ENCODE peak calls at places on chromosome 18, in nine cellular contexts. F, Z, K, W, H, B, M, S and X are unnamed samples.

GRCh38 chr18:22346342-22346967 is 71.3 kb downstream of the CTAGE1 start:
- DNase-seq in F (no peak), Z (no peak), K (peak; percentile 39), W (no peak), H (peak; percentile 89), B (peak; percentile 76), M (peak; percentile 63), S (peak; percentile 83), X (peak; percentile 71)

GRCh38 chr18:11902522-11903292 is 5.4 kb downstream of the MPPE1 start:
- DNase-seq in F (no peak), Z (no peak), K (no peak), W (no peak), H (peak; percentile 39), B (no peak), M (no peak), S (peak; percentile 56), X (no peak)

GRCh38 chr18:73901589-73901988 is 246.0 kb downstream of the FBXO15 start:
- DNase-seq in F (no peak), Z (no peak), K (no peak), W (no peak), H (no peak), B (no peak), M (no peak), S (no peak), X (no peak)

GRCh38 chr18:48803951-48804855 is 146.6 kb downstream of the SMAD7 start:
- DNase-seq in F (no peak), Z (no peak), K (no peak), W (no peak), H (no peak), B (peak; percentile 23), M (peak; percentile 15), S (no peak), X (peak; percentile 8)

GRCh38 chr18:42192251-42193248 is 237.5 kb downstream of the PIK3C3 start:
- DNase-seq in F (no peak), Z (no peak), K (no peak), W (no peak), H (peak; percentile 43), B (no peak), M (no peak), S (no peak), X (no peak)

GRCh38 chr18:13290856-13291271 is 72.3 kb downstream of the LDLRAD4 start:
- DNase-seq in F (no peak), Z (no peak), K (no peak), W (no peak), H (no peak), B (no peak), M (no peak), S (no peak), X (no peak)

GRCh38 chr18:49096021-49096420 is 145.3 kb upstream of the SMAD7 start:
- DNase-seq in F (no peak), Z (no peak), K (no peak), W (no peak), H (no peak), B (no peak), M (no peak), S (no peak), X (no peak)

GRCh38 chr18:37341016-37341415 is 224.6 kb downstream of the CELF4 start:
- DNase-seq in F (no peak), Z (no peak), K (no peak), W (no peak), H (peak; percentile 56), B (no peak), M (no peak), S (no peak), X (no peak)

GRCh38 chr18:37536646-37537045 is 29.0 kb downstream of the CELF4 start:
- DNase-seq in F (no peak), Z (no peak), K (no peak), W (no peak), H (no peak), B (no peak), M (no peak), S (no peak), X (no peak)

GRCh38 chr18:62637403-62637802 is 77.9 kb upstream of the PHLPP1 start:
- DNase-seq in F (no peak), Z (no peak), K (no peak), W (no peak), H (peak; percentile 30), B (no peak), M (no peak), S (no peak), X (no peak)

GRCh38 chr18:9817286-9817685 is 68.5 kb upstream of the TXNDC2 start:
- DNase-seq in F (no peak), Z (no peak), K (no peak), W (no peak), H (no peak), B (no peak), M (no peak), S (no peak), X (no peak)

GRCh38 chr18:58863539-58864145 is 1.0 kb upstream of the ZNF532 start:
- DNase-seq in F (peak; percentile 82), Z (no peak), K (peak; percentile 63), W (peak; percentile 66), H (peak; percentile 74), B (peak; percentile 55), M (peak; percentile 60), S (peak; percentile 30), X (peak; percentile 58)

GRCh38 chr18:48834421-48835011 is 116.2 kb downstream of the SMAD7 start:
- DNase-seq in F (peak; percentile 82), Z (peak; percentile 74), K (peak; percentile 73), W (peak; percentile 61), H (peak; percentile 98), B (peak; percentile 56), M (peak; percentile 63), S (peak; percentile 96), X (peak; percentile 52)

GRCh38 chr18:7987284-7987976 is 420.3 kb downstream of the PTPRM start:
- DNase-seq in F (no peak), Z (no peak), K (no peak), W (no peak), H (peak; percentile 82), B (no peak), M (no peak), S (peak; percentile 87), X (no peak)

GRCh38 chr18:28151434-28151833 is 25.5 kb downstream of the CDH2 start:
- DNase-seq in F (no peak), Z (no peak), K (no peak), W (no peak), H (no peak), B (no peak), M (no peak), S (no peak), X (no peak)

GRCh38 chr18:23580677-23581367 is 5.5 kb downstream of the NPC1 start:
- DNase-seq in F (no peak), Z (no peak), K (no peak), W (no peak), H (peak; percentile 89), B (peak; percentile 35), M (no peak), S (peak; percentile 94), X (no peak)

GRCh38 chr18:58466636-58467205 is 162.2 kb downstream of the ALPK2 start:
- DNase-seq in F (no peak), Z (no peak), K (no peak), W (no peak), H (no peak), B (peak; percentile 63), M (no peak), S (no peak), X (no peak)

GRCh38 chr18:49563130-49563540 is 1.3 kb downstream of the LIPG start:
- DNase-seq in F (no peak), Z (peak; percentile 33), K (no peak), W (no peak), H (peak; percentile 42), B (no peak), M (no peak), S (no peak), X (peak; percentile 23)

GRCh38 chr18:21433436-21433835 is 167.1 kb downstream of the ESCO1 start:
- DNase-seq in F (no peak), Z (no peak), K (no peak), W (no peak), H (peak; percentile 45), B (no peak), M (no peak), S (no peak), X (no peak)

GRCh38 chr18:79617521-79618500 is 61.8 kb upstream of the CTDP1 start:
- DNase-seq in F (no peak), Z (no peak), K (no peak), W (no peak), H (no peak), B (no peak), M (no peak), S (no peak), X (no peak)
- H3K4me3 ChIP-seq in F (no peak overlapping the region), Z (no peak overlapping the region), K (no peak overlapping the region), W (no peak overlapping the region), H (no peak overlapping the region), B (no peak overlapping the region), M (no peak overlapping the region), S (no peak overlapping the region), X (peak overlapping the region; percentile 29)

GRCh38 chr18:55430026-55430425 is 158.0 kb downstream of the TCF4 start:
- DNase-seq in F (no peak), Z (no peak), K (no peak), W (no peak), H (no peak), B (no peak), M (no peak), S (no peak), X (no peak)

GRCh38 chr18:55421612-55422381 is 166.2 kb downstream of the TCF4 start:
- DNase-seq in F (no peak), Z (no peak), K (no peak), W (no peak), H (peak; percentile 77), B (no peak), M (no peak), S (no peak), X (no peak)

GRCh38 chr18:55422456-55423185 is 165.4 kb downstream of the TCF4 start:
- DNase-seq in F (peak; percentile 55), Z (no peak), K (peak; percentile 52), W (peak; percentile 27), H (peak; percentile 73), B (no peak), M (peak; percentile 32), S (peak; percentile 53), X (peak; percentile 49)

GRCh38 chr18:55427951-55428350 is 160.0 kb downstream of the TCF4 start:
- DNase-seq in F (no peak), Z (no peak), K (no peak), W (no peak), H (peak; percentile 71), B (no peak), M (no peak), S (no peak), X (no peak)

GRCh38 chr18:55425698-55426097 is 162.3 kb downstream of the TCF4 start:
- DNase-seq in F (no peak), Z (no peak), K (no peak), W (no peak), H (no peak), B (no peak), M (no peak), S (no peak), X (no peak)
- H3K4me1 ChIP-seq in F (no peaks in the 10 kb centered on the region), Z (no peaks in the 10 kb centered on the region), K (peaks cover 8% of the 10 kb centered on the region), W (peaks cover 11% of the 10 kb centered on the region), H (peaks cover 23% of the 10 kb centered on the region), B (no peaks in the 10 kb centered on the region), M (peaks cover 24% of the 10 kb centered on the region), S (peaks cover 5% of the 10 kb centered on the region), X (peaks cover 4% of the 10 kb centered on the region)

GRCh38 chr18:3397786-3398185 is 52.2 kb upstream of the TGIF1 start:
- DNase-seq in F (no peak), Z (no peak), K (no peak), W (no peak), H (no peak), B (no peak), M (no peak), S (no peak), X (no peak)
- H3K27ac ChIP-seq in F (no peak overlapping the region), Z (no peak overlapping the region), K (no peak overlapping the region), W (no peak overlapping the region), H (no peak overlapping the region), B (no peak overlapping the region), M (no peak overlapping the region), S (no peak overlapping the region), X (no peak overlapping the region)

GRCh38 chr18:79947881-79948610 is 3.4 kb downstream of the SLC66A2 start:
- DNase-seq in F (no peak), Z (no peak), K (no peak), W (no peak), H (no peak), B (peak; percentile 14), M (no peak), S (no peak), X (peak; percentile 10)
- H3K4me3 ChIP-seq in F (no peak overlapping the region), Z (no peak overlapping the region), K (peak overlapping the region; percentile 16), W (no peak overlapping the region), H (no peak overlapping the region), B (no peak overlapping the region), M (no peak overlapping the region), S (no peak overlapping the region), X (no peak overlapping the region)